ENCODE peak calls at places on chromosomes 1 and 21, in four cellular contexts. Y is astrocyte of the cerebellum, S is fibroblast of mammary gland, Q is GM10248. P is an unnamed sample.

GRCh38 chr1:57165546-57165945 is 199.7 kb upstream of the C8B start:
- DNase-seq in Y (no peak), S (peak), Q (no peak), P (no peak)

GRCh38 chr1:234696986-234697385 is 87.0 kb upstream of the IRF2BP2 start:
- DNase-seq in Y (peak), S (peak), Q (no peak), P (no peak)

GRCh38 chr1:32142446-32143301 is 34.8 kb downstream of the KPNA6 start:
- DNase-seq in Y (peak), S (peak), Q (no peak), P (no peak)

GRCh38 chr1:248631354-248632041 is 3.4 kb downstream of the OR2T11 start:
- DNase-seq in Y (no peak), S (peak), Q (no peak), P (no peak)

GRCh38 chr1:62208970-62209369 is 14.3 kb downstream of the L1TD1 start:
- DNase-seq in Y (no peak), S (no peak), Q (no peak), P (no peak)

GRCh38 chr1:3702990-3703728 is 49.1 kb upstream of the CCDC27 start:
- DNase-seq in Y (no peak), S (peak), Q (no peak), P (no peak)

GRCh38 chr1:170562644-170563338 is 30.8 kb downstream of the GORAB start:
- DNase-seq in Y (peak), S (peak), Q (peak), P (peak)

GRCh38 chr1:29752141-29752540 is 515.8 kb downstream of the PTPRU start:
- DNase-seq in Y (no peak), S (no peak), Q (no peak), P (no peak)

GRCh38 chr21:43262427-43262826 is 93.6 kb downstream of the CRYAA start:
- DNase-seq in Y (no peak), S (no peak), Q (no peak), P (no peak)

GRCh38 chr1:95793893-95794292 is 559.9 kb downstream of the RWDD3 start:
- DNase-seq in Y (no peak), S (peak), Q (no peak), P (no peak)

GRCh38 chr1:230794871-230795645 is 47.9 kb downstream of the CAPN9 start:
- DNase-seq in Y (no peak), S (no peak), Q (no peak), P (no peak)
- TF ChIP-seq CTCF in Y (no peak), S (no peak), Q (no peak), P (no peak)

DNA sequence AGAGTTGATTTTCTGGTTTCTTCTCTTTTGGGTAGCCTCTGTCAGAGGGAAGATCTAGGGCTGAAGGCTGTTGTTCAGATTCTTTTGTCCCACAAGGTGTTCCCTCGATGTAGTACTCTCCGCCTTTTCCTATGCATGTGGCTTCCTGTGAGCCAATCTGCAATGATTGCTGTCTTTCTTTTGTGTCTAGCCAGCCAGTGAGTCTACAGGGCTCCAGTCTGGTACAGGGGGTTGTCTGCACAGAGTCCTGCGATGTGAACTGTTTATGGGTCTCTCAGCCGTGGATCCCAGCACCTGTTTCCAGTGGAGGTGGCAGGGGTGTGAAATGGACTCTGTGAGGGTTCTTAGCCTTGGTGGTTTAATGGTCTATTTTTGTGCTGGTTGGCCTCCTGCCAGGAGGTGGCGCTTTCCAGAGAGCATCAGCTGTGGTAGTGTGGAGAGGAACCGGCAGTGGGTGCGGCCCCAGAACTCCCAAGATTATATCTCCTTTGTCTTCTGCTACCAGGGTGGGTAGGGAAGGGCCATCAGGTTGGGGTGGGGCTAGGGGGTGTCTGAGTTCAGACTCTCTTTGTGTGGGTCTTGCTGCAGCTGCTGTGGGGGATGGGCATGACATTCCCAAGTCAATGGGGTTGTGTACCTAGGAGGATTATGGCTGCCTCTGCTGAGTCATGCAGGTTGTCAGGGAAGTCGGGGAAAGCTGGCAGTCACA is 81.3 kb upstream of the C21orf91 start:
- DNase-seq in Y (no peak), S (no peak), Q (no peak), P (no peak)
- TF ChIP-seq CTCF in Y (no peak), S (no peak), Q (no peak), P (no peak)

GRCh38 chr1:225977937-225978748 is 21.0 kb downstream of the SDE2 start:
- DNase-seq in Y (no peak), S (peak), Q (peak), P (no peak)
- TF ChIP-seq CTCF in Y (no peak), S (no peak), Q (peak), P (no peak)

GRCh38 chr1:109499661-109500536 is 6.0 kb downstream of the CYB561D1 start:
- DNase-seq in Y (no peak), S (peak), Q (peak), P (no peak)
- TF ChIP-seq CTCF in Y (peak), S (peak), Q (peak), P (no peak)

GRCh38 chr1:8447616-8448150 is 129.8 kb downstream of the SLC45A1 start:
- DNase-seq in Y (no peak), S (no peak), Q (no peak), P (no peak)

GRCh38 chr1:8439015-8439702 is 121.2 kb downstream of the SLC45A1 start:
- DNase-seq in Y (peak), S (peak), Q (peak), P (peak)

GRCh38 chr1:8438449-8438848 is 120.5 kb downstream of the SLC45A1 start:
- DNase-seq in Y (no peak), S (peak), Q (no peak), P (no peak)

GRCh38 chr1:8441466-8441865 is 123.6 kb downstream of the SLC45A1 start:
- DNase-seq in Y (no peak), S (no peak), Q (no peak), P (no peak)

DNA sequence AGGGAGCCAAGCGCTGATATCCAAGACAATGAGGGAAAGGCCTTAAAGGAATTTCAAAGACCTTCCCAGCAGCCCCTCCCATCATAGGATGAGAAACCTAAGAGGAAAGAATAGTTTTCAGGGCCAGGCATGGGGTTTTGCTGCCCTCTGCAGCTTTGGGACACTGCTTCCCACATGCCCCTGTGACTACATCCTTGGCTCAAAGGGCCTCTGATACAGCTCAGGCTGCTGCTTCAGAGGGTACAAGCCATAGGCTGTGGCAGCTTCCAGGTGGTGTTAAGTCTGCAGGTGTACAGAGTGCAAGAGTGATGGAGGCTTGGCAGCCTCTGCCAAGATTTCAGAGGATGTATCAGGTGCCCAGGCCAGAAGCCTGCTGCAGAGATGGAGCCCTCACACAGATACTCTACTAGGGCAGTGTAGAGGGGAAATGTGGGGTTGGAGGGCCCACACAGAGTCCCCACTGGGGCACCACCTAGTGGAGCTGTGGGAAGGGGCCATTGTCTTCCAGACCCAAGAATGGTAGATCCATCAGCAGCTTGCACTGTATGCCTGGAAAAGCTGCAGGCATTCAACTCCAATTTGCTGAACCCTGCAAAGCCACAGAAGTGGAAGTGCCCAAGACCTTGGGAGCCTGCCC is 125.8 kb downstream of the SLC45A1 start:
- DNase-seq in Y (no peak), S (peak), Q (no peak), P (no peak)
- TF ChIP-seq CTCF in Y (no peak), S (peak), Q (no peak), P (peak)

P was measured in CD14-positive monocyte.